ENCODE peak calls at places on chromosomes 2 and 18, in ten cellular contexts. U is progenitor cell of endocrine pancreas, S is fibroblast of lung, G is dorsolateral prefrontal cortex, K is right lobe of liver, A is bronchial epithelial cell, P is tibial artery, X is coronary artery, Q is lower leg skin, B is tibial nerve. N is an unnamed sample.

GRCh38 chr2:237652181-237652580 is 24.8 kb downstream of the LRRFIP1 start:
- DNase-seq in U (no peak), S (no peak), G (no peak), K (peak), A (no peak), P (no peak), X (no peak), Q (no peak), B (no peak), N (no peak)

GRCh38 chr18:6747646-6748045 is 18.1 kb downstream of the ARHGAP28 start:
- DNase-seq in U (no peak), S (peak), G (no peak), K (no peak), A (peak), P (no peak), X (no peak), Q (no peak), B (no peak), N (no peak)

GRCh38 chr2:8159211-8159965 is 522.5 kb upstream of the ID2 start:
- DNase-seq in U (no peak), S (no peak), G (no peak), K (no peak), A (no peak), P (no peak), X (no peak), Q (no peak), B (no peak), N (no peak)

GRCh38 chr2:203484266-203485112 is 50.6 kb downstream of the RAPH1 start:
- DNase-seq in U (no peak), S (peak), G (no peak), K (no peak), A (peak), P (no peak), X (no peak), Q (no peak), B (peak), N (no peak)

GRCh38 chr2:237438082-237438925 is 24.3 kb upstream of the COL6A3 start:
- DNase-seq in U (no peak), S (no peak), G (no peak), K (no peak), A (peak), P (no peak), X (no peak), Q (no peak), B (no peak), N (no peak)

GRCh38 chr2:90069290-90069894 is 1377.9 kb downstream of the RPIA start:
- DNase-seq in U (peak), S (peak), G (no peak), K (peak), A (no peak), P (no peak), X (no peak), Q (no peak), B (no peak), N (no peak)

GRCh38 chr2:33529771-33530481 is 53.5 kb downstream of the RASGRP3 start:
- DNase-seq in U (no peak), S (peak), G (no peak), K (no peak), A (peak), P (no peak), X (no peak), Q (no peak), B (no peak), N (no peak)

GRCh38 chr18:13584826-13585225 is 141.5 kb downstream of the FAM210A start:
- DNase-seq in U (no peak), S (no peak), G (no peak), K (no peak), A (no peak), P (no peak), X (no peak), Q (no peak), B (no peak), N (no peak)

GRCh38 chr18:3471141-3471648 is 21.2 kb downstream of the TGIF1 start:
- DNase-seq in U (no peak), S (no peak), G (no peak), K (no peak), A (no peak), P (no peak), X (no peak), Q (no peak), B (no peak), N (no peak)

GRCh38 chr2:85106489-85107180 is 26.6 kb upstream of the TCF7L1 start:
- DNase-seq in U (no peak), S (peak), G (no peak), K (no peak), A (peak), P (no peak), X (no peak), Q (no peak), B (no peak), N (no peak)

GRCh38 chr2:47602996-47603395 is 179.9 kb upstream of the MSH6 start:
- DNase-seq in U (no peak), S (peak), G (no peak), K (no peak), A (peak), P (no peak), X (no peak), Q (no peak), B (no peak), N (no peak)

GRCh38 chr18:50816767-50817166 is 3.0 kb downstream of the MRO start:
- DNase-seq in U (no peak), S (no peak), G (no peak), K (no peak), A (no peak), P (no peak), X (no peak), Q (no peak), B (no peak), N (no peak)

GRCh38 chr18:48455555-48456478 is 46.6 kb upstream of the ZBTB7C start:
- DNase-seq in U (no peak), S (peak), G (no peak), K (no peak), A (peak), P (no peak), X (no peak), Q (no peak), B (no peak), N (no peak)

GRCh38 chr2:134917958-134918517 is 584 bp upstream of the CCNT2 start:
- DNase-seq in U (peak), S (no peak), G (peak), K (no peak), A (peak), P (no peak), X (no peak), Q (no peak), B (peak), N (peak)

GRCh38 chr2:237556773-237557632 is 9.4 kb upstream of the PRLH start:
- DNase-seq in U (no peak), S (peak), G (no peak), K (no peak), A (no peak), P (no peak), X (no peak), Q (no peak), B (no peak), N (no peak)

GRCh38 chr2:69366-70344 is 23.4 kb upstream of the FAM110C start:
- DNase-seq in U (no peak), S (no peak), G (no peak), K (no peak), A (peak), P (no peak), X (no peak), Q (peak), B (no peak), N (no peak)

GRCh38 chr2:72859831-72860262 is 27.4 kb upstream of the SPR start:
- DNase-seq in U (peak), S (peak), G (peak), K (peak), A (peak), P (no peak), X (no peak), Q (peak), B (peak), N (no peak)

GRCh38 chr18:55326134-55326533 is 261.9 kb downstream of the TCF4 start:
- DNase-seq in U (no peak), S (no peak), G (no peak), K (no peak), A (no peak), P (no peak), X (no peak), Q (no peak), B (no peak), N (no peak)

GRCh38 chr2:198546091-198546490 is 741.7 kb downstream of the PLCL1 start:
- DNase-seq in U (no peak), S (peak), G (no peak), K (no peak), A (no peak), P (no peak), X (no peak), Q (no peak), B (no peak), N (no peak)

GRCh38 chr2:64404002-64404731 is 49.8 kb upstream of the LGALSL start:
- DNase-seq in U (peak), S (peak), G (peak), K (peak), A (peak), P (peak), X (peak), Q (peak), B (peak), N (no peak)

DNA sequence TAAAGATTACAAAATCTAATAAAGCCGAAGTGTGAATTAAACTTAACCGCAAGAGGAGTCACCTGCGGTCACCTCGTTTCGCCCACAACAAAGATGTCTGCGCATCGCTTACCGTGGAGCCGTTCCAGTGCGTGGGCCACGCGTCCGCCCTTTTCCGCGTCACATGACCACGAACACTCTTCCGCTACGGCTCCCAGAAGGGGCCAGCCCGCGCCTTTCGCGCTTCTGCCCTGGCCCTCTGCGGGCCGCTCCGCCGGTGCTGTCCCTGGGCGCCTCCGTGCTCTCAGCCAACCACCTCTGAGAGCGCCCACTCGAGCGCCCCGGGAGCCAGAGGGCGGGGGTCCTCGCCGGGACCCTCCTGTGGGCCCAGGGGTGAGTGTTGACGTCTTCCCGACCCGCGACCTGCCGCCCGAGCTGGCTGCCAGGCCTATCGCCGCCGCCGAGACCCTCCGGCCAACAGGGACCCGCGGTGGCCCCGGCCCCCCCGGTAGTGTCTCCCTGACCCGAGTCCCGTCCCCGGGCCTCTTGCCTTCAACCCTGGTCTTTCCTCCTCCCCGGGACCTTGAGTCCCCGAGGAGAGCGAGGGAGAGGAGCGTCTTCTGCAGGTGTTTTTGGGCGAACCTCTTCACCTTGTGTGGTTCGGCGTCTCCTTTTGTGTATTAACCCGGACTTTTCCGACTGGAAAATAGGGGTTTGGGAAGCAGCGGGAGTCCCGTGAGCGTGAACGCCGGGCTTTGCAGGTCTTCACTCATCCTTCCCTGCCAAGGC is at the start of gene MFF:
- DNase-seq in U (peak), S (peak), G (peak), K (peak), A (peak), P (peak), X (peak), Q (peak), B (peak), N (peak)
- TF ChIP-seq CTCF in U (peak), S (no peak), G (no peak), K (no peak), A (peak), P (no peak), X (no peak), Q (peak), B (peak), N (peak)

GRCh38 chr2:228675715-228676114 is 494.2 kb upstream of the SPHKAP start:
- DNase-seq in U (no peak), S (no peak), G (no peak), K (no peak), A (no peak), P (no peak), X (no peak), Q (no peak), B (no peak), N (no peak)

GRCh38 chr2:228678110-228678509 is 496.6 kb upstream of the SPHKAP start:
- DNase-seq in U (no peak), S (no peak), G (no peak), K (no peak), A (no peak), P (no peak), X (no peak), Q (no peak), B (no peak), N (no peak)

GRCh38 chr2:228681979-228682378 is 500.5 kb upstream of the SPHKAP start:
- DNase-seq in U (no peak), S (no peak), G (no peak), K (no peak), A (no peak), P (no peak), X (no peak), Q (no peak), B (no peak), N (no peak)

DNA sequence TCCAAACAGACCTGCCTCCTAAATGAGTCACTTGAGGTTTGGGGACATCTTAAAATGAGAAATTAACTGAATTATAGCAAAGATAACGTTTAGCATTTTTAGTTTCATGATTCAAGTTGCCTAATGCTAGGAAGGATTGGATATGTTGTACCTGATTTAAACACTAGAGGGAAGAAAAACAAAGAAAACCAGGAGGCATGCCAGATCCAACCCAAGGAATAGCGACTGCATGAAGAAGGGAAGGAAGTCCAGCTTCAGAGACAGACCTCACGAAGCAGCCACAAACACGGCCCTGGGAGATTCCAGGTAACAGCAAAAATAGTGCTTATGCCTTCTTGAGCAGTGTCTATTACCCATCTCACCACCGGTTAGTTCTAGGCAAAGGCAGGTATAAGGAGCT is 499.9 kb upstream of the SPHKAP start:
- DNase-seq in U (no peak), S (peak), G (no peak), K (no peak), A (peak), P (no peak), X (no peak), Q (no peak), B (no peak), N (no peak)
- TF ChIP-seq CTCF in U (peak), S (peak), G (no peak), K (peak), A (peak), P (peak), X (no peak), Q (no peak), B (peak), N (peak)

GRCh38 chr2:208315081-208315788 is 49.2 kb downstream of the PIKFYVE start:
- DNase-seq in U (no peak), S (peak), G (no peak), K (no peak), A (peak), P (peak), X (no peak), Q (peak), B (peak), N (no peak)
- TF ChIP-seq CTCF in U (no peak), S (no peak), G (no peak), K (no peak), A (no peak), P (no peak), X (no peak), Q (no peak), B (no peak), N (no peak)

GRCh38 chr2:26932974-26933373 is 37.5 kb upstream of the MAPRE3 start:
- DNase-seq in U (no peak), S (no peak), G (no peak), K (no peak), A (no peak), P (no peak), X (no peak), Q (no peak), B (no peak), N (no peak)
- TF ChIP-seq CTCF in U (no peak), S (no peak), G (no peak), K (no peak), A (no peak), P (no peak), X (no peak), Q (no peak), B (no peak), N (no peak)

N was measured in thoracic aorta.